ENCODE peak calls at places on chromosome 19, in eight cellular contexts. Z is body of pancreas, N is fibroblast of lung, A is progenitor cell of endocrine pancreas, C is astrocyte of the cerebellum, D is fibroblast of mammary gland, K is lower leg skin, I is BJ. H is an unnamed sample.

GRCh38 chr19:10283301-10283733 is 3.4 kb upstream of the ICAM4 start:
- DNase-seq in Z (no peak), N (no peak), A (no peak), C (no peak), D (no peak), K (no peak), I (no peak), H (no peak)

GRCh38 chr19:13872695-13873389 is 4.1 kb upstream of the NANOS3 start:
- DNase-seq in Z (no peak), N (no peak), A (no peak), C (no peak), D (no peak), K (no peak), I (no peak), H (no peak)

GRCh38 chr19:16876904-16877361 is 11.9 kb upstream of the F2RL3 start:
- DNase-seq in Z (no peak), N (peak), A (no peak), C (peak), D (peak), K (no peak), I (no peak), H (no peak)

GRCh38 chr19:38162094-38162493 is 61.9 kb downstream of the DPF1 start:
- DNase-seq in Z (no peak), N (peak), A (no peak), C (no peak), D (no peak), K (no peak), I (no peak), H (no peak)

GRCh38 chr19:44202470-44202869 is 9.9 kb upstream of the ZNF227 start:
- DNase-seq in Z (no peak), N (no peak), A (no peak), C (no peak), D (peak), K (no peak), I (no peak), H (no peak)

GRCh38 chr19:4524808-4525562 is 6.7 kb upstream of the PLIN4 start:
- DNase-seq in Z (peak), N (no peak), A (peak), C (no peak), D (peak), K (peak), I (no peak), H (peak)

GRCh38 chr19:1411255-1412191 is 4.1 kb downstream of the DAZAP1 start:
- DNase-seq in Z (no peak), N (peak), A (no peak), C (no peak), D (peak), K (no peak), I (no peak), H (no peak)

GRCh38 chr19:24166055-24166454 is 79.1 kb downstream of the ZNF254 start:
- DNase-seq in Z (no peak), N (peak), A (no peak), C (no peak), D (no peak), K (no peak), I (no peak), H (no peak)

GRCh38 chr19:49506575-49507105 is 5.8 kb upstream of the FCGRT start:
- DNase-seq in Z (peak), N (no peak), A (no peak), C (no peak), D (peak), K (no peak), I (no peak), H (peak)

GRCh38 chr19:58519087-58519354 is 589 bp downstream of the ZBTB45 start:
- DNase-seq in Z (peak), N (peak), A (peak), C (no peak), D (peak), K (no peak), I (peak), H (no peak)

GRCh38 chr19:2528543-2529173 is 52.7 kb downstream of the GADD45B start:
- DNase-seq in Z (no peak), N (no peak), A (no peak), C (no peak), D (peak), K (no peak), I (no peak), H (no peak)

GRCh38 chr19:7545295-7545694 is 9.8 kb downstream of the PNPLA6 start:
- DNase-seq in Z (no peak), N (no peak), A (no peak), C (no peak), D (no peak), K (no peak), I (no peak), H (no peak)

GRCh38 chr19:2724148-2724557 is 3.0 kb upstream of the DIRAS1 start:
- DNase-seq in Z (no peak), N (no peak), A (no peak), C (no peak), D (no peak), K (no peak), I (no peak), H (no peak)

GRCh38 chr19:5877869-5878268 is 7.5 kb upstream of the FUT5 start:
- DNase-seq in Z (no peak), N (no peak), A (no peak), C (no peak), D (no peak), K (no peak), I (no peak), H (no peak)

GRCh38 chr19:1355974-1356865 is 27.5 kb upstream of the NDUFS7 start:
- DNase-seq in Z (no peak), N (peak), A (no peak), C (no peak), D (peak), K (no peak), I (no peak), H (no peak)

GRCh38 chr19:33376423-33376822 is 2.9 kb downstream of the CEBPG start:
- DNase-seq in Z (peak), N (peak), A (no peak), C (peak), D (peak), K (peak), I (peak), H (no peak)

GRCh38 chr19:57566396-57567256 is 7.0 kb upstream of the ZNF550 start:
- DNase-seq in Z (no peak), N (peak), A (no peak), C (peak), D (peak), K (no peak), I (no peak), H (no peak)

GRCh38 chr19:6066661-6067646 is 43.3 kb downstream of the RFX2 start:
- DNase-seq in Z (peak), N (peak), A (peak), C (peak), D (peak), K (peak), I (peak), H (peak)

GRCh38 chr19:38024991-38025716 is 118.1 kb downstream of the SIPA1L3 start:
- DNase-seq in Z (no peak), N (no peak), A (no peak), C (no peak), D (no peak), K (no peak), I (no peak), H (no peak)

GRCh38 chr19:41265376-41266153 is 1.4 kb downstream of the HNRNPUL1 start:
- DNase-seq in Z (peak), N (peak), A (no peak), C (no peak), D (peak), K (peak), I (no peak), H (no peak)

GRCh38 chr19:41425174-41426115 is 1.7 kb downstream of the B3GNT8 start:
- DNase-seq in Z (no peak), N (no peak), A (no peak), C (no peak), D (no peak), K (no peak), I (no peak), H (no peak)

GRCh38 chr19:10979950-10980349 is 19.1 kb downstream of the SMARCA4 start:
- DNase-seq in Z (no peak), N (no peak), A (no peak), C (no peak), D (no peak), K (no peak), I (no peak), H (no peak)

GRCh38 chr19:33797821-33798633 is 1.4 kb downstream of the KCTD15 start:
- DNase-seq in Z (peak), N (peak), A (no peak), C (no peak), D (no peak), K (no peak), I (no peak), H (no peak)

GRCh38 chr19:45113628-45114027 is 20.6 kb downstream of the PPP1R37 start:
- DNase-seq in Z (no peak), N (no peak), A (no peak), C (no peak), D (no peak), K (no peak), I (no peak), H (no peak)

GRCh38 chr19:38686530-38686888 is 39.1 kb downstream of the ACTN4 start:
- DNase-seq in Z (no peak), N (no peak), A (no peak), C (no peak), D (no peak), K (no peak), I (no peak), H (no peak)

GRCh38 chr19:16889883-16890460 is 1.2 kb downstream of the F2RL3 start:
- DNase-seq in Z (no peak), N (no peak), A (no peak), C (no peak), D (no peak), K (no peak), I (no peak), H (no peak)

GRCh38 chr19:33512021-33512420 is 9.6 kb downstream of the PEPD start:
- DNase-seq in Z (no peak), N (no peak), A (no peak), C (no peak), D (no peak), K (no peak), I (no peak), H (no peak)

GRCh38 chr19:21705393-21705792 is 62.0 kb downstream of the ZNF100 start:
- DNase-seq in Z (no peak), N (no peak), A (no peak), C (no peak), D (no peak), K (no peak), I (no peak), H (no peak)

GRCh38 chr19:2426661-2427322 is 594 bp downstream of the TIMM13 start:
- DNase-seq in Z (peak), N (peak), A (peak), C (no peak), D (peak), K (no peak), I (no peak), H (no peak)

GRCh38 chr19:7349961-7350711 is 1.4 kb downstream of the ARHGEF18 start:
- DNase-seq in Z (no peak), N (no peak), A (no peak), C (no peak), D (no peak), K (no peak), I (no peak), H (no peak)

GRCh38 chr19:44748426-44749254 is at the start of gene BCL3:
- DNase-seq in Z (peak), N (no peak), A (no peak), C (no peak), D (peak), K (peak), I (no peak), H (peak)

GRCh38 chr19:10800488-10800887 is 35.5 kb downstream of the TMED1 start:
- DNase-seq in Z (no peak), N (no peak), A (no peak), C (no peak), D (no peak), K (no peak), I (no peak), H (no peak)

GRCh38 chr19:48498922-48499321 is 12.7 kb downstream of the LMTK3 start:
- DNase-seq in Z (no peak), N (no peak), A (no peak), C (no peak), D (no peak), K (no peak), I (no peak), H (no peak)
- TF ChIP-seq CTCF in Z (no peak), N (no peak), A (no peak), C (no peak), D (no peak), K (no peak), I (no peak), H (no peak)

DNA sequence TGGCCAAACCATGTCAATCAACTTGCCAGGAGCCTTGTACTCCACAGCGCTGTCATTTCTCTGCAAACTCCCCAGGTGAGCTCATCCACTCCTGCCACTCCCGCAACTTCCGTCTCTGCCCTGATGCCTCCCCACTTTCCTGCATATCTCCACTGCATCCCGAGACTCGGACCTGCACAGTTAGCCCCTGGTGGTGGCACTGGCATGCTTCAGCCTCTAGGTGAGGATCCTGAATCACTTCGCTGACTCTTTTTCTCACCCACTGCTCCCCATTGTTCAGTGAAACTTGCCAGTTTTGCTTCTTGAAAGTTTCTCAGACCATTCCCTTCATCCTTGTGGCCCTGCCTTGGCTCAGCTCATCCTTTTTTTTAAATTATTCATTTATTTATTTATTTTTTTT is 3.4 kb upstream of the CTU1 start:
- DNase-seq in Z (no peak), N (no peak), A (no peak), C (no peak), D (no peak), K (no peak), I (no peak), H (no peak)
- TF ChIP-seq CTCF in Z (no peak), N (peak), A (peak), C (peak), D (peak), K (no peak), I (no peak), H (peak)

GRCh38 chr19:53944416-53944815 is 18.3 kb upstream of the CACNG8 start:
- DNase-seq in Z (no peak), N (no peak), A (no peak), C (no peak), D (no peak), K (no peak), I (no peak), H (no peak)
- TF ChIP-seq CTCF in Z (no peak), N (no peak), A (no peak), C (no peak), D (no peak), K (no peak), I (no peak), H (no peak)

DNA sequence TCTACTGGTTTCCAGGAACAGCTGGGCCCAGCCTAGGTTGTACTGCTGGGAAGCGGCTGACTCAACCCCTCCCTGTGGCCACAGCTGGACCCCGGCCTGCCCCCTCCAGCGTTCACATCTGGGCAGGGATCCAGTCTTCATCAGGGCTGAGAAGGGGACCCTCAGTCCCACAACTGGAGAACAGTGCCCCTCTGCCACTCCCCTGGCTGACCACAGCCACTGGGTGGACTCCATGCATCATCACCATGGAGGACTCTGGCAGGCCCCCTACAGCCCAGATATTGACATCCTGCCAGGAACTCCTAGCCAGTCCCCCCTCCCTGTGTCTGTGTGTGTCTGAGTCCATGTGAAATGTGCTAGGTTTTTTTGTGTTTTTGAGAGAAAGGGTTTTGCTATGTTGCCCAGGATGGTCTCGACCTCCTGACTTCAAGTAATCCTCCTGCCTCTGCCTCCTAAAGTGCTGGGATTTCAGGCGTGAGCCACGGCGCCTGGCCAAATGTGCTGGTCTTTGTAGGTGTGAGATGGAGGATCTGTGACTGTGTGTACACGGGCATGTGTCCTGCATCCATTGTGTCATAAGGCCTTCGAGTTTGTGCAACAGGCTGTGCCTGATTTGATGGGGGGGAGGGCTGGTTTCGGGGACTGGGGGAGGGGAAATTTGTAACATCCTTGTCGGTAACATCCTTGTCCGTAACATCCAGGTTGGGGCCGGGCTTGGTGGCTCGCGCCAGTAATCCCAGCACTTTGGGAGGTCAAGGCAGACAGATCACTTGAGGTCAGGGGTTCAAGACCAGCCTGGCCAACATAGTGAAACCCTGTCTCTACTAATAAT is 4.0 kb upstream of the HOOK2 start:
- DNase-seq in Z (no peak), N (peak), A (no peak), C (peak), D (peak), K (no peak), I (no peak), H (no peak)
- TF ChIP-seq CTCF in Z (no peak), N (no peak), A (no peak), C (no peak), D (no peak), K (no peak), I (no peak), H (no peak)

GRCh38 chr19:35562776-35563175 is 682 bp downstream of the ATP4A start:
- DNase-seq in Z (no peak), N (no peak), A (no peak), C (no peak), D (no peak), K (no peak), I (no peak), H (no peak)
- TF ChIP-seq CTCF in Z (no peak), N (no peak), A (no peak), C (no peak), D (no peak), K (no peak), I (no peak), H (no peak)

GRCh38 chr19:18418034-18418724 is 1.0 kb upstream of the SSBP4 start:
- DNase-seq in Z (peak), N (no peak), A (peak), C (no peak), D (no peak), K (no peak), I (no peak), H (no peak)

GRCh38 chr19:18416778-18417249 is 2.4 kb upstream of the SSBP4 start:
- DNase-seq in Z (peak), N (peak), A (peak), C (no peak), D (peak), K (peak), I (no peak), H (peak)

GRCh38 chr19:18419195-18419698 is at the start of gene SSBP4:
- DNase-seq in Z (peak), N (peak), A (peak), C (no peak), D (peak), K (no peak), I (no peak), H (no peak)

GRCh38 chr19:18418725-18419194 is 438 bp upstream of the SSBP4 start:
- DNase-seq in Z (peak), N (no peak), A (peak), C (no peak), D (no peak), K (no peak), I (no peak), H (peak)

DNA sequence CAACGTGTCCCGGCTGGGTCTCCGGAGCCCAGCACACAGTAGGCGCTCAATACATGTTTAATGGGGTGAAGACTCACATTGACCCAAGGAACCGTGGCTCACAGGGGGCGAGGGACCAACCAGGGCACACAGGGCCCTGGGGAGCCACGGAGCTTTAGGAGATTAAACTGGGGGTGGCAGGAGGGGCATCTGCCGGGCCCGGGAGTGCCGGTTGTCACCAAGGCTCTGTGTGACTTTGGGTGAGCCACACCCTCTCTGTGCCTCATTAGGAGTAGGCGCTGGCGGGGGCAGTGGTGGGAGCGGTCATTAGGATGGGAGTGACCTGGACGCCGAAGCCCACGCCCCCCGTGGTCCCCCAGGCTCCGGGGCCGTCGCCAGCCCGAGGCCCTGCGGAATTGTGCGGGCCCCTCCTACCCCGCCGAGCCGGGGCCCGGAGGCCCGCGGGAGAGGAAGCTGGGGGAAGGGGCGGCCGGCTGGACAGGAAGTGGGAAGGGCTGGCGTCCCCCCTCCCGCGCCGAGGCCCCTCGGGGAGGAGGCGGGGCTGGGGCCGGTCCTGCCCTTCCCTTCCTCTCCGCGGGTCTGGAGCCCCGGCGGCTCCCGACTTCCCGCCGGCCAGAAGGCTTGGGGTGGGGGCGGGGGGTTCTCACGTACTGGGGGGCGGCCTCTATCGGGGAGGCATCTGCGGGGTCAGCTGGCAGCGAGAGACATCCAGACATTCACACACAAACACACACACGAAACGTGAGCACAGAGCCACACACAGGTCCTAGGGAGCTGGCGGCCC is 1.8 kb upstream of the SSBP4 start:
- DNase-seq in Z (peak), N (peak), A (peak), C (no peak), D (peak), K (no peak), I (no peak), H (peak)
- TF ChIP-seq CTCF in Z (no peak), N (no peak), A (no peak), C (no peak), D (no peak), K (no peak), I (no peak), H (no peak)

GRCh38 chr19:55640577-55641375 is at the start of gene ZNF580:
- DNase-seq in Z (peak), N (peak), A (peak), C (no peak), D (peak), K (no peak), I (no peak), H (no peak)

GRCh38 chr19:55642153-55643002 is 1.1 kb upstream of the ZNF581 start:
- DNase-seq in Z (no peak), N (peak), A (no peak), C (no peak), D (no peak), K (no peak), I (no peak), H (no peak)

GRCh38 chr19:55641376-55642152 is 762 bp downstream of the ZNF580 start:
- DNase-seq in Z (no peak), N (peak), A (no peak), C (no peak), D (no peak), K (no peak), I (no peak), H (no peak)

GRCh38 chr19:55638864-55639359 is 1.9 kb upstream of the ZNF580 start:
- DNase-seq in Z (no peak), N (peak), A (no peak), C (no peak), D (peak), K (no peak), I (no peak), H (no peak)

DNA sequence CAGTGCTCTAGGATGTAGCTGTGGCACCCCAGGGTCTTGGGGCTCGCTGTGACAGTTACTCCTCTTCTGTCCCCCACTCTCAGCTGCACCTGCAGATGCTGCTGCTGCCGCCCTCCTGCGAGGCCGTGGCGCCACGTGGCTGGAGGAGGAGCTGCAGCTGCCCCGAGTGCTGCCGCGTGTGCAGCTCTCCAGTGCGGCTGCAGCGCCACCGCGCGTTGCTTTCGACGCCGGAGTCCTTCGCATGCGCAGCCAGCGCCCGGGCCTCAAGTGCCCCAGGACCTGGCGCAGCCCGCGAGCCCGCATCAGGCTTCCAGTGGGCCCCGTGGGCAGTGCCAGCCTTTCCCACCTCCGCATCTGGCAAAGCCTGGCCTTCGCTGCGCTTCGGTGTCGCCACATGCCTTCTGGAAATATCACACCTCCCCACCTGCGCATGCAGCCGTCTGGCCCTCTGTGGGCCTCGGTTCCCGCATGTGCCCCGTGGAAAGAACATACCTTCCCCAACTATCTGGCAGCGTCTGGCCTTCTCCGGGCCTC is 692 bp upstream of the ZNF580 start:
- DNase-seq in Z (peak), N (peak), A (no peak), C (no peak), D (peak), K (no peak), I (no peak), H (no peak)
- TF ChIP-seq CTCF in Z (peak), N (peak), A (no peak), C (peak), D (peak), K (no peak), I (peak), H (peak)

H was measured in CD14-positive monocyte.